ENCODE peak calls at places on chromosomes 5 and 9, in four cellular contexts. D, O, K and N are unnamed samples.

GRCh38 chr5:176621661-176622079 is 8.7 kb downstream of the SNCB start:
- DNase-seq in O (no peak), D (peak; percentile 37), K (peak; percentile 58), N (no peak)

GRCh38 chr5:116862632-116863455 is 288.2 kb upstream of the SEMA6A start:
- DNase-seq in K (no peak), O (no peak), D (no peak), N (no peak)

GRCh38 chr9:70363760-70364159 is 50.7 kb downstream of the KLF9 start:
- DNase-seq in O (no peak), K (no peak), D (no peak), N (no peak)

GRCh38 chr9:20031836-20032235 is 243.0 kb upstream of the SLC24A2 start:
- DNase-seq in K (no peak), O (no peak), D (no peak), N (no peak)

GRCh38 chr5:35129921-35130485 is 82.3 kb upstream of the AGXT2 start:
- DNase-seq in O (no peak), D (no peak), K (peak; percentile 93), N (no peak)

GRCh38 chr9:121902483-121903135 is 190.5 kb downstream of the TTLL11 start:
- DNase-seq in O (no peak), D (peak; percentile 40), K (peak; percentile 100), N (no peak)

GRCh38 chr9:126522957-126523356 is 90.8 kb upstream of the LMX1B start:
- DNase-seq in D (no peak), O (no peak), K (no peak), N (no peak)

GRCh38 chr5:107011530-107012115 is 659.1 kb downstream of the EFNA5 start:
- DNase-seq in O (no peak), D (no peak), K (peak; percentile 12), N (no peak)

GRCh38 chr5:157913575-157913974 is 54.6 kb upstream of the CLINT1 start:
- DNase-seq in D (no peak), O (no peak), K (no peak), N (no peak)

GRCh38 chr5:150079655-150080461 is 6.5 kb downstream of the CSF1R start:
- DNase-seq in K (no peak), D (no peak), O (no peak), N (no peak)

GRCh38 chr5:38533286-38534121 is 22.9 kb downstream of the LIFR start:
- DNase-seq in D (no peak), K (no peak), O (no peak), N (no peak)

GRCh38 chr9:114417511-114417910 is 29.7 kb upstream of the AKNA start:
- DNase-seq in D (peak; percentile 13), O (no peak), K (peak; percentile 87), N (no peak)